ENCODE peak calls at places on chromosome 4, in four cellular contexts. G is A549, E is astrocyte of the spinal cord, N is right lobe of liver. V is an unnamed sample.

GRCh38 chr4:161714022-161714751 is 449.6 kb downstream of the FSTL5 start:
- DNase-seq in N (no peak), E (peak), G (no peak), V (no peak)

GRCh38 chr4:41360911-41361830 is 104.4 kb downstream of the UCHL1 start:
- DNase-seq in G (peak), E (peak), N (peak), V (peak)

GRCh38 chr4:11489449-11490083 is 60.9 kb upstream of the HS3ST1 start:
- DNase-seq in E (no peak), N (no peak), G (no peak), V (no peak)

GRCh38 chr4:30724217-30724616 is 4.0 kb downstream of the PCDH7 start:
- DNase-seq in G (no peak), E (no peak), N (no peak), V (no peak)

GRCh38 chr4:180557348-180557747 is 1685.9 kb upstream of the TENM3 start:
- DNase-seq in E (no peak), G (no peak), N (no peak), V (no peak)

GRCh38 chr4:114326358-114326757 is 272.2 kb upstream of the UGT8 start:
- DNase-seq in G (no peak), E (no peak), N (no peak), V (no peak)

GRCh38 chr4:33060873-33061542 is 2340.8 kb downstream of the PCDH7 start:
- DNase-seq in G (peak), N (peak), E (peak), V (peak)

GRCh38 chr4:166165829-166166420 is 292.9 kb downstream of the TLL1 start:
- DNase-seq in G (peak), E (peak), N (no peak), V (no peak)

GRCh38 chr4:23851455-23851854 is 38.4 kb downstream of the PPARGC1A start:
- DNase-seq in E (no peak), G (no peak), N (no peak), V (no peak)

GRCh38 chr4:108851346-108851745 is 88.5 kb upstream of the ETNPPL start:
- DNase-seq in G (no peak), N (no peak), E (no peak), V (no peak)

GRCh38 chr4:13322681-13323101 is 161.4 kb downstream of the RAB28 start:
- DNase-seq in N (no peak), G (no peak), E (peak), V (no peak)

GRCh38 chr4:142817442-142817841 is 28.7 kb downstream of the INPP4B start:
- DNase-seq in E (peak), G (peak), N (no peak), V (no peak)

GRCh38 chr4:180828455-180829018 is 1414.7 kb upstream of the TENM3 start:
- DNase-seq in N (no peak), G (peak), E (peak), V (peak)

GRCh38 chr4:88743696-88744095 is 46.1 kb upstream of the NAP1L5 start:
- DNase-seq in G (no peak), N (no peak), E (peak), V (no peak)

GRCh38 chr4:54945838-54946237 is 179.6 kb downstream of the KDR start:
- DNase-seq in E (no peak), N (no peak), G (no peak), V (no peak)

GRCh38 chr4:53637348-53637747 is 46.1 kb upstream of the LNX1 start:
- DNase-seq in E (no peak), N (no peak), G (no peak), V (no peak)

GRCh38 chr4:76251448-76252270 is at the start of gene FAM47E:
- DNase-seq in E (peak), N (peak), G (peak), V (peak)

GRCh38 chr4:76246852-76247251 is 4.7 kb upstream of the FAM47E start:
- DNase-seq in E (no peak), N (no peak), G (no peak), V (no peak)

GRCh38 chr4:76253511-76253910 is 2.0 kb downstream of the FAM47E start:
- DNase-seq in N (no peak), E (no peak), G (no peak), V (no peak)

GRCh38 chr4:76252271-76252653 is 741 bp downstream of the FAM47E start:
- DNase-seq in E (no peak), G (no peak), N (no peak), V (no peak)

DNA sequence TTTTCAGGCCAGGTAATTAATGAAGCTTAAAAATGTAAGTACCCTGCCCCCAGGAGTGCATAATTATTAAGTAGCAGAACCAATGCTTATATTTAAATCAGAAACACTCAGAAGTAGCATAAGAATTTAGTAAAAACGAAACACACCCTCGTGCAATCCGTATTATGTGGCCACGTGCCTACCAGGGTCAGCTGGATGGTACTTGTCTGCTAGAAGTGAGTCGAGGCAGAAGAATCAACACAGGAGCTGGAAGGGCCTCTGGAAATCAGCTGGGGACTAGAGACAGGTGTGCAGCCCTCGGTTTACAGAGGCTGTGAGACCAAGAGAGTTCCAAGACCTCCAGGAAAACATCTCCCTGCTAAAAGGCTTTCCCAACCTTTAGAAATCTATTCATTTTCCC is 559 bp upstream of the FAM47E start:
- DNase-seq in G (no peak), N (no peak), E (no peak), V (no peak)
- H3K4me3 ChIP-seq in G (peak), N (peak), E (peak), V (peak)

DNA sequence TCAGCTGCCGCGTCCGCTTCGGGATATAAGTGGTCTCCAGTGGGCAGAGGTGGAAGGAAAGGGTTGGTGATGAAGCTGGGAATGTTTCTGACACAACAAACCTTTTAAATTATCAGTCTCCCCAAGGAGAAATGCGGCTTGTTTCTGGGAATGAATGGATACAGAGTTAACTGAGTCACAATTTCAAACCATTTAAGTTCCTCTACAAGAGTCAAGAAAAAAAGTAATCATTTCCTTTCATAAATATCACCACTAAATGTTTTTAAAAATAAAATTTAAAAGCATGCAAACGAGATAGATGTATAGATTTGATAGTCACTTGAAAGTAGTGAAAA is 1.4 kb downstream of the GASK1B start:
- DNase-seq in E (peak), G (no peak), N (no peak), V (no peak)
- H3K4me3 ChIP-seq in E (peak), G (no peak), N (peak), V (no peak)

GRCh38 chr4:145887241-145887964 is 51.2 kb downstream of the ZNF827 start:
- DNase-seq in N (no peak), G (no peak), E (peak), V (peak)
- H3K4me3 ChIP-seq in N (no peak), G (no peak), E (no peak), V (no peak)

GRCh38 chr4:1200425-1201035 is 28.1 kb upstream of the SPON2 start:
- DNase-seq in G (no peak), E (peak), N (peak), V (peak)
- H3K4me3 ChIP-seq in G (no peak), E (no peak), N (peak), V (no peak)

DNA sequence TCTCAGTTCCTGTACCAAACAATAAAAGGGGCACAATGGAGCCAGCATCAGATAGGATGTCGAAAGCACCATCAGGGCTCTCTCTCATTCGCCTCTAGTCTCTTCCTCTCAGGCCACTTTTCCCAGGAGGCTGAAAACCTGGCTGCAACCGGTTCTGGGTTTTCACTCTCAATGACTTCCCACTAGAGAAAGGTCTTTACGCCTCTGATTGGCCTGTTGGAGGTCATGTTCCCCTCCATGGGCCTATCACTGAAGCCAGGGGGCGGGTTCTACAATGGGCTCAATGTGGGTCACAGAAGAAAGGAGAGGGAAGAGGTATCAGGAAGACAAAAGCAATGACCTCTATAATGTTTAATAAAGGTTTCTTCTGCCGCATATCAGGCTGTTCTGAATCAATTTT is 29.3 kb downstream of the ZNF827 start:
- DNase-seq in N (no peak), G (peak), E (no peak), V (peak)
- H3K4me3 ChIP-seq in N (peak), G (peak), E (no peak), V (no peak)

DNA sequence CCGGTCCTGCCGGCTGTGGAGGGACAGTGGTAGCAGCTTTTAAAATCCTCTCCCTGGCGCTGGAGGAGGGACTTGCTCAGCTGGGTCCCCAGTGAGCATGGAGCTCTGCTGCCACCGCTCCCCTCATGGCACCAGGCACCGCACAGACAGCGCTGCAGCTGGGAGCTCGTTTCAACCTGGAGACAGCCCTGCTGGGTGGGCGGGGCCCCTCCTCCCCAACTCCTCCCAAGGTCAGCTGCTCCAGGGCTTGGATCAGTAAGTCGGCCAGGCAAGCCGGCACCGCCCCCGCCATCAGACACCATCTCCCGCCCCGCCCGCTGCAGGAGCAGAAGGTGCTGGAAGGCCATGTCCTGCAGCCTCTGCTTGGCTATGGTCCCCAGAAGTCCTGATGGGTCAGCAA is 16.4 kb downstream of the ZFYVE28 start:
- DNase-seq in N (peak), G (peak), E (peak), V (peak)
- H3K4me3 ChIP-seq in N (peak), G (no peak), E (peak), V (peak)

DNA sequence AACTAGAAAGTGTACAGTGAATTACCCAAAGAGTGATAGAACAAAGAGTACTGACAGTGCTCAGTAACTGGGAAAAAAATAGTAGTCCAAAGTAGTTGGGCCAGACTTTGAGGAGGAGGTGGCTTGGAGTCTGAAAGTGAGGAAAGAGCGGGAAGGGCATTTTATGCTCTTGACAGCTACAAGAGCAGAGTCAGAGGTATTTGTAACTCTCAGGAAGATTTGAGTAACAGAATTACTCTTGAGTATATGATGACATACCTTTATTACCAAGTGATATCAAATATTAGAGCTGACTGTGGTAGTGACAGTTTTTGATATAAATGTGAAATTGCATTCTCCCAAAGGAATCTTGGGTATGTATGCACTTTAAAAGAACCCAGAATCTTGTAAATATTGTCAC is 2.2 kb downstream of the SLAIN2 start:
- DNase-seq in G (no peak), E (no peak), N (no peak), V (no peak)
- H3K4me3 ChIP-seq in G (no peak), E (peak), N (no peak), V (peak)

GRCh38 chr4:183098723-183099536 is at the start of gene WWC2:
- DNase-seq in N (peak), E (peak), G (peak), V (peak)

GRCh38 chr4:183098080-183098722 is 856 bp upstream of the WWC2 start:
- DNase-seq in E (peak), N (peak), G (peak), V (no peak)

GRCh38 chr4:183096276-183096965 is 2.6 kb upstream of the WWC2 start:
- DNase-seq in N (no peak), E (no peak), G (no peak), V (no peak)

GRCh38 chr4:183099537-183100297 is 660 bp downstream of the WWC2 start:
- DNase-seq in G (peak), N (peak), E (no peak), V (peak)

GRCh38 chr4:183097251-183098079 is 1.6 kb upstream of the WWC2 start:
- DNase-seq in G (no peak), N (peak), E (peak), V (peak)
- H3K4me3 ChIP-seq in G (peak), N (peak), E (peak), V (peak)

DNA sequence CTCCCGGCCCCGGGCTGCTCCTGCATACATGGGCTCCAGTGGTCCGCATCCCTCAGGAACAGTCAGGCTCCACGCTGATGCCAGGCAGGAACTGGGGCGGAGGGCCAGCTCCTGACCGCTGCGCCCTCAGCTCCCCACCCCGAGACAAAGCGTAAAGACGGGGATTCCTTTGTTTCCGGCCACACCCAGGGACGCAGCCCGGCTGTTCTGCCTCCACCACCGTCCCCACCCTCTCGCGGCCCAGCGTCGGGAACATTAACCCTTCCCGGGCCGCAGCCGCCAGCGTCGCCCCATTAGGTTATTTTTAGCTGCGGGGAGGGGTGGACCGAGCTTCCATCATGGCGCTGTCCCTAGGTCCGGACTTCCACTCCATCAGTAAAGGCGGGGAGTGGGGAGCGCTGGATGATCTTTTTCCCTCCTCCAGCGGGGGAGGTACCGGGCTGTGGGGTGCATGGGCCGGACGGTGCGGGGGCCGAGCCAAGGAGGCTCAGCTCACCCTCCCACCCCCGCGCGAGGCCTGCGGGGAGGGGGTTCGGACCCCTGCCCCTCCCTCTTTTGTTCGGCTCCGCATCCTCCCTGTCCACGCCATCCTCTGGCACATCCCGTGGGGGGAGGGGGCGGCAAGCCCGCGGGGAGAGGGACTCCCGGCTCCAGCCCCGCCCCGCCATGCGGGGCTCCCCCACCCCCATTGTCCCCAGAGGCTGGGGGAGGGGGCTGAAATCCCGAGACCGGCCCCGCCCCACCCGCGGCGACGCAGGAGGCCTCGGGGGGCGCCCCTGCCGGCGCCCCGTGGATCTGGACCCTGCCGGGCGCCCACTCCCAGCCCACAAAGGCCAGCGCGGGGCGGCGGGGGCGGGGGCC is 5.3 kb downstream of the CRMP1 start:
- DNase-seq in N (no peak), G (no peak), E (no peak), V (peak)
- H3K4me3 ChIP-seq in N (no peak), G (peak), E (peak), V (peak)

GRCh38 chr4:121377065-121377464 is 3.8 kb downstream of the QRFPR start:
- DNase-seq in E (no peak), G (no peak), N (no peak), V (no peak)
- H3K4me3 ChIP-seq in E (no peak), G (no peak), N (no peak), V (no peak)